ENCODE peak calls at places on chromosomes 2 and 18, in ten cellular contexts. S, O, V, D, C, B, I, N, Y and T are unnamed samples.

GRCh38 chr18:7684966-7685365 is 117.8 kb downstream of the PTPRM start:
- DNase-seq in V (no peak), S (no peak), O (no peak), B (no peak), D (peak; percentile 65), C (no peak), Y (no peak), N (no peak), I (no peak), T (no peak)

GRCh38 chr2:191151315-191151698 is 513 bp upstream of the STAT4 start:
- DNase-seq in O (no peak), Y (no peak), S (no peak), B (no peak), N (no peak), I (no peak), V (no peak), D (no peak), C (no peak), T (no peak)

GRCh38 chr2:20569464-20570223 is 81.3 kb downstream of the HS1BP3 start:
- DNase-seq in C (no peak), Y (no peak), D (no peak), O (no peak), B (no peak), V (no peak), N (no peak), I (no peak), S (no peak), T (no peak)

GRCh38 chr18:29034113-29034856 is 857.4 kb upstream of the CDH2 start:
- DNase-seq in C (no peak), B (no peak), N (no peak), V (no peak), Y (no peak), I (no peak), D (peak; percentile 84), S (no peak), O (no peak), T (no peak)

GRCh38 chr2:7539760-7540159 is 622.5 kb downstream of the RNF144A start:
- DNase-seq in I (peak; percentile 95), Y (no peak), D (no peak), C (no peak), O (no peak), N (no peak), S (no peak), V (peak; percentile 27), B (no peak), T (no peak)

GRCh38 chr2:65388626-65389390 is 43.6 kb downstream of the SPRED2 start:
- DNase-seq in I (no peak), S (no peak), D (peak; percentile 73), C (no peak), N (no peak), B (no peak), V (no peak), Y (no peak), O (no peak), T (no peak)

GRCh38 chr2:96241901-96242611 is 23.7 kb downstream of the TMEM127 start:
- DNase-seq in C (peak; percentile 74), N (no peak), O (peak; percentile 78), D (peak; percentile 72), Y (peak; percentile 68), S (no peak), B (peak; percentile 89), V (peak; percentile 76), I (peak; percentile 60), T (no peak)

GRCh38 chr2:173869830-173870229 is 95.3 kb downstream of the SP3 start:
- DNase-seq in O (no peak), B (no peak), C (no peak), I (no peak), S (no peak), V (no peak), D (no peak), Y (no peak), N (no peak), T (no peak)

GRCh38 chr2:239647037-239647436 is 246.2 kb upstream of the HDAC4 start:
- DNase-seq in I (no peak), C (no peak), S (no peak), B (no peak), O (no peak), N (no peak), Y (no peak), D (no peak), V (no peak), T (peak; percentile 3)

GRCh38 chr2:71815701-71816100 is 332.0 kb downstream of the CYP26B1 start:
- DNase-seq in V (no peak), O (no peak), Y (no peak), N (no peak), S (no peak), B (no peak), D (no peak), I (no peak), C (no peak), T (no peak)

GRCh38 chr2:86372641-86373502 is 35.4 kb upstream of the REEP1 start:
- DNase-seq in N (no peak), B (peak; percentile 35), O (no peak), C (no peak), Y (no peak), D (peak; percentile 48), V (no peak), I (peak; percentile 37), S (no peak), T (no peak)

GRCh38 chr2:149901231-149901859 is 313.8 kb upstream of the MMADHC start:
- DNase-seq in N (no peak), V (no peak), O (no peak), Y (no peak), D (no peak), B (no peak), I (no peak), C (no peak), S (no peak), T (no peak)

GRCh38 chr2:127358044-127358443 is 29.7 kb downstream of the MAP3K2 start:
- DNase-seq in C (no peak), O (no peak), Y (no peak), D (peak; percentile 5), N (no peak), V (no peak), B (no peak), S (no peak), I (no peak), T (no peak)

GRCh38 chr18:48215876-48216638 is 193.1 kb downstream of the ZBTB7C start:
- DNase-seq in O (no peak), V (no peak), Y (no peak), S (no peak), B (no peak), D (no peak), N (no peak), I (no peak), C (no peak), T (no peak)

GRCh38 chr2:73235315-73236028 is 1.4 kb downstream of the CCT7 start:
- DNase-seq in C (no peak), D (no peak), O (no peak), V (no peak), Y (no peak), B (no peak), N (no peak), I (no peak), S (no peak), T (no peak)

GRCh38 chr18:65721634-65722033 is 29.2 kb upstream of the CDH7 start:
- DNase-seq in C (no peak), O (no peak), Y (no peak), S (no peak), D (no peak), V (no peak), B (no peak), N (no peak), I (no peak), T (no peak)

DNA sequence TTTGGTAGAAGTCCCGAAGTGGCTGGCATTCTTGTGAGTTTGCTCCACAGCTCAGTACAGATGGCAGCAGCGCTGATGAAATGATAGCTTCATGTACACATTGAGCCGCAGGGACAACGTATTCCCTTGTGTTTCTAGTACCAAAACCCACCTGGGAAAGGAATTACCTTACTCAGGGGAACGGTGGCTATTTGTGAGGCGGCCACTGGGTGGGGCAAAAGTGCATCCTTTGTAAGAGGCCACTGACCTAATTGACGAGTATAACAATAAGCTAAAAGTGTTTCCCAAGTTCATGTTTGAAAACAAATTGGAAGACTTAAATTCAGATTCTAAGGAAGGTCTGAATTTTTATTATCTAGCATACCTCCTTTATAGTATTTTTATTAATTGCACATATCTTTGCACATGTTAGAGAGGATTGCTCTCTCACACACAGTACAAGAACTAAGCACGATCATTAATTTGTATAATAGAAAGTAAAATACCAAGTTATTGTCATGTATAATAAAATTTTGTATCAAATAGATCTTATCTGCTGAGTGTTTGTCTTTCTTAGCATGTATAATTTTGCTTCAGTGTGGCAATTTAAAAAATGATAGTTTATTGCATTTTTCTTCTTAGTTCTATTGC is 25.3 kb upstream of the CDH7 start:
- DNase-seq in N (no peak), D (no peak), V (no peak), O (no peak), S (no peak), Y (no peak), C (no peak), B (peak; percentile 1), I (no peak), T (no peak)
- TF ChIP-seq CTCF in N (peak; percentile 24), D (peak; percentile 18), V (no peak), O (peak; percentile 51), S (no peak), Y (peak; percentile 19), C (no peak), B (no peak), I (peak; percentile 63), T (no peak)

DNA sequence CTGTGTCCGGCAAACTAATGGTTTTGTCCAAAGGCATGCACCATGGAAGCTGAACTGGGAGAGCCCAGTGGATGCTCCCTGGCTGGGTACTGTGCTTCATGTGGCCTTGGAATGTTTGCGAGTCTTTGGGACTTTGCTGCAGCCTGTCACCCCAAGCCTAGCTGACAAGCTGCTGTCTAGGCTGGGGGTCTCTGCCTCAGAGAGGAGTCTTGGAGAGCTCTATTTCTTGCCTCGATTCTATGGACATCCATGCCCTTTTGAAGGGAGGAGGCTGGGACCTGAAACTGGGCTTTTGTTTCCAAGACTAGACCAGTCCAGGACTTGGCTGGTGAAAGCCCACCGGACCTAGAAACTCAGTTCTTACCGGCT is 1.7 kb downstream of the MARS2 start:
- DNase-seq in D (no peak), C (no peak), V (no peak), I (no peak), B (no peak), N (no peak), S (no peak), Y (no peak), O (no peak), T (no peak)
- H3K4me3 ChIP-seq in D (peak overlapping the region; percentile 69), C (peak overlapping the region; percentile 86), V (peak overlapping the region; percentile 80), I (peak overlapping the region; percentile 89), B (peak overlapping the region; percentile 83), N (peak overlapping the region; percentile 60), S (peak overlapping the region; percentile 97), Y (peak overlapping the region; percentile 91), O (peak overlapping the region; percentile 81), T (peak overlapping the region; percentile 79)

GRCh38 chr2:35035883-35036282 is 1319.7 kb upstream of the CRIM1 start:
- DNase-seq in O (no peak), B (no peak), V (no peak), I (no peak), Y (no peak), D (no peak), C (no peak), N (no peak), S (no peak), T (no peak)
- TF ChIP-seq CTCF in O (peak; percentile 13), B (no peak), V (no peak), I (no peak), Y (no peak), D (no peak), C (no peak), N (no peak), S (no peak), T (no peak)

DNA sequence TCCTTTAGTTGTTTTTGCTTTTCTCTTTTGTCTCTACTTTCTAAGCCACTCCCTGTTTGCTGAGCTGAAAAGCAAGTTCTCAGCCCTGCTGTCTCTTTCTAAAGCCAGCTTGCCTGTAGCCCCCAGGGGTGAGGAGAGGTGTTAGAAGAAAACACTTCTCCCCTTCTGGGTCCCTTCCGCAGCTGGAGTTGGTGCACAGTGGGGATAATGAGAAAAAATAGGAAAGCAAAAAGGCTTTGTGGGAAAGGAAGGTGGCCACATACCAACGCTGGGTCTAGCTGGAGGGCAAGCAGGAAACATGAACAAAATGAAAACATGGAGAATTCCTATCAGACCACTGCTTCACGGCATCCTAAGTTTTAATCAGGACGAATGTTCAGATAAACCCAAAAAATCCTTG is 15.5 kb upstream of the SLC20A1 start:
- DNase-seq in N (no peak), B (no peak), S (no peak), V (no peak), O (no peak), D (no peak), I (no peak), Y (no peak), C (peak; percentile 1), T (no peak)
- H3K4me3 ChIP-seq in N (no peak overlapping the region), B (no peak overlapping the region), S (no peak overlapping the region), V (no peak overlapping the region), O (no peak overlapping the region), D (peak overlapping the region; percentile 1), I (no peak overlapping the region), Y (no peak overlapping the region), C (no peak overlapping the region), T (no peak overlapping the region)